ENCODE peak calls at places on chromosome 5, in six cellular contexts. C is AML-193; I is T47D; Z is central memory CD4-positive, alpha-beta T cell; K is stimulated activated CD4-positive, alpha-beta T cell treated with anti-CD3 and anti-CD28 coated beads, Interleukin-12 subunit alpha, Interleukin-12 subunit beta, amount 100 ng/mL, for 24 hours; D is right lobe of liver. T is an unnamed sample.

GRCh38 chr5:85823462-85824426 is 794.0 kb upstream of the COX7C start:
- DNase-seq in K (no peak), Z (no peak), I (no peak), D (no peak), C (no peak), T (no peak)

GRCh38 chr5:158942217-158942616 is 157.5 kb downstream of the EBF1 start:
- DNase-seq in D (no peak), Z (no peak), I (no peak), C (no peak), K (no peak), T (no peak)

GRCh38 chr5:126686451-126687126 is 85.8 kb downstream of the PHAX start:
- DNase-seq in I (no peak), C (no peak), Z (no peak), D (no peak), K (no peak), T (no peak)

GRCh38 chr5:89282832-89283510 is 400.0 kb upstream of the MEF2C start:
- DNase-seq in Z (no peak), D (no peak), C (no peak), I (no peak), K (no peak), T (no peak)

GRCh38 chr5:168575391-168576372 is 3.5 kb downstream of the PANK3 start:
- DNase-seq in K (no peak), C (no peak), I (no peak), D (no peak), Z (no peak), T (no peak)

GRCh38 chr5:96080557-96080956 is 118.9 kb upstream of the ELL2 start:
- DNase-seq in Z (no peak), D (no peak), I (no peak), K (no peak), C (no peak), T (no peak)

GRCh38 chr5:116088062-116088461 is 3.2 kb downstream of the COMMD10 start:
- DNase-seq in K (no peak), C (peak), Z (no peak), I (no peak), D (no peak), T (peak)

GRCh38 chr5:76994337-76994736 is 35.9 kb upstream of the AGGF1 start:
- DNase-seq in K (no peak), D (no peak), Z (no peak), C (no peak), I (no peak), T (no peak)

GRCh38 chr5:96936431-96937221 is 746 bp downstream of the LNPEP start:
- DNase-seq in I (peak), K (peak), Z (peak), D (peak), C (peak), T (no peak)

GRCh38 chr5:58751222-58751621 is 168.3 kb downstream of the RAB3C start:
- DNase-seq in D (no peak), C (no peak), Z (no peak), I (no peak), K (no peak), T (no peak)

GRCh38 chr5:147017191-147017590 is 138.6 kb upstream of the PPP2R2B start:
- DNase-seq in D (no peak), C (no peak), I (no peak), Z (no peak), K (no peak), T (no peak)

GRCh38 chr5:124274949-124275348 is 471.5 kb downstream of the ZNF608 start:
- DNase-seq in I (no peak), K (no peak), C (no peak), Z (no peak), D (no peak), T (no peak)

GRCh38 chr5:95238560-95239325 is 46.2 kb downstream of the MCTP1 start:
- DNase-seq in C (peak), Z (no peak), I (peak), D (no peak), K (no peak), T (no peak)

GRCh38 chr5:104540448-104540847 is 977.9 kb upstream of the NUDT12 start:
- DNase-seq in D (no peak), Z (no peak), K (no peak), C (no peak), I (peak), T (no peak)

GRCh38 chr5:125342938-125343401 is 596.5 kb upstream of the ZNF608 start:
- DNase-seq in D (no peak), Z (no peak), C (no peak), I (no peak), K (no peak), T (no peak)

GRCh38 chr5:7926296-7926695 is 57.3 kb downstream of the MTRR start:
- DNase-seq in Z (no peak), K (no peak), C (no peak), I (no peak), D (no peak), T (no peak)

GRCh38 chr5:10304932-10305331 is 2.8 kb downstream of the CMBL start:
- DNase-seq in Z (no peak), D (peak), C (no peak), K (no peak), I (peak), T (no peak)

GRCh38 chr5:110903966-110904365 is 165.2 kb downstream of the SLC25A46 start:
- DNase-seq in I (no peak), Z (no peak), K (no peak), C (no peak), D (no peak), T (no peak)

GRCh38 chr5:172531704-172532026 is 77.3 kb upstream of the SH3PXD2B start:
- DNase-seq in K (no peak), D (peak), C (no peak), Z (no peak), I (no peak), T (no peak)

GRCh38 chr5:102536323-102536928 is 37.6 kb upstream of the SLCO6A1 start:
- DNase-seq in D (no peak), K (no peak), I (peak), Z (no peak), C (peak), T (no peak)

GRCh38 chr5:119158144-119158543 is 87.3 kb downstream of the DMXL1 start:
- DNase-seq in D (no peak), I (no peak), C (no peak), K (no peak), Z (no peak), T (no peak)

GRCh38 chr5:57181151-57181550 is 7.3 kb downstream of the GPBP1 start:
- DNase-seq in C (no peak), K (no peak), D (no peak), I (no peak), Z (peak), T (no peak)

GRCh38 chr5:29995154-29995553 is 1198.3 kb upstream of the CDH6 start:
- DNase-seq in I (no peak), D (no peak), Z (no peak), K (no peak), C (no peak), T (no peak)

GRCh38 chr5:80064124-80064523 is 29.0 kb downstream of the THBS4 start:
- DNase-seq in K (no peak), C (no peak), Z (no peak), D (no peak), I (no peak), T (no peak)

GRCh38 chr5:138503487-138504270 is 38.4 kb downstream of the EGR1 start:
- DNase-seq in Z (peak), I (peak), D (peak), C (peak), K (no peak), T (peak)

GRCh38 chr5:151284392-151284967 is 19.1 kb downstream of the SLC36A3 start:
- DNase-seq in K (no peak), C (peak), I (peak), D (no peak), Z (no peak), T (no peak)

GRCh38 chr5:135951807-135952206 is 3.0 kb downstream of the LECT2 start:
- DNase-seq in C (no peak), D (peak), I (peak), K (no peak), Z (no peak), T (no peak)